ENCODE peak calls at places on chromosomes 12 and 14, in nine cellular contexts. W is GM23338, J is stomach, U is prostate gland, Z is transverse colon, X is breast epithelium, Q is SK-N-SH, P is HCT116, V is H1. N is an unnamed sample.

GRCh38 chr12:84785281-84785680 is 127.3 kb downstream of the SLC6A15 start:
- DNase-seq in W (no peak), J (no peak), U (no peak), Z (no peak), X (no peak), Q (no peak), P (no peak), V (no peak), N (no peak)

GRCh38 chr12:88371416-88372183 is 208.7 kb downstream of the KITLG start:
- DNase-seq in W (no peak), J (no peak), U (no peak), Z (peak), X (no peak), Q (no peak), P (no peak), V (no peak), N (no peak)

GRCh38 chr14:91898256-91898843 is 31.0 kb upstream of the TC2N start:
- DNase-seq in W (no peak), J (no peak), U (no peak), Z (no peak), X (no peak), Q (no peak), P (no peak), V (no peak), N (no peak)

GRCh38 chr12:6324936-6325750 is 14.7 kb downstream of the PLEKHG6 start:
- DNase-seq in W (no peak), J (peak), U (no peak), Z (no peak), X (no peak), Q (no peak), P (no peak), V (no peak), N (no peak)

GRCh38 chr12:32148372-32148771 is 41.7 kb downstream of the BICD1 start:
- DNase-seq in W (no peak), J (no peak), U (no peak), Z (no peak), X (no peak), Q (no peak), P (no peak), V (no peak), N (no peak)

GRCh38 chr12:57454566-57455373 is at the start of gene INHBE:
- DNase-seq in W (peak), J (no peak), U (no peak), Z (no peak), X (no peak), Q (no peak), P (no peak), V (peak), N (peak)

GRCh38 chr12:89833337-89834252 is 125.0 kb upstream of the ATP2B1 start:
- DNase-seq in W (no peak), J (no peak), U (no peak), Z (no peak), X (no peak), Q (peak), P (no peak), V (no peak), N (no peak)

GRCh38 chr14:72631401-72631800 is 262.5 kb downstream of the DPF3 start:
- DNase-seq in W (no peak), J (no peak), U (no peak), Z (no peak), X (no peak), Q (no peak), P (no peak), V (no peak), N (no peak)

GRCh38 chr12:1760566-1761382 is 59.6 kb upstream of the LRTM2 start:
- DNase-seq in W (no peak), J (no peak), U (no peak), Z (no peak), X (no peak), Q (no peak), P (peak), V (no peak), N (no peak)

GRCh38 chr12:101829639-101830390 is 944 bp downstream of the GNPTAB start:
- DNase-seq in W (no peak), J (peak), U (peak), Z (no peak), X (no peak), Q (no peak), P (no peak), V (no peak), N (no peak)

GRCh38 chr12:110893956-110894355 is 26.4 kb downstream of the MYL2 start:
- DNase-seq in W (no peak), J (no peak), U (no peak), Z (no peak), X (no peak), Q (no peak), P (no peak), V (no peak), N (no peak)

GRCh38 chr12:8011331-8011730 is 21.2 kb upstream of the FOXJ2 start:
- DNase-seq in W (no peak), J (no peak), U (no peak), Z (no peak), X (no peak), Q (no peak), P (no peak), V (no peak), N (no peak)

GRCh38 chr14:106842687-106843086 is 1316.3 kb downstream of the TMEM121 start:
- DNase-seq in W (no peak), J (peak), U (no peak), Z (peak), X (no peak), Q (peak), P (no peak), V (no peak), N (no peak)

GRCh38 chr12:103560604-103561101 is 26.4 kb upstream of the STAB2 start:
- DNase-seq in W (no peak), J (no peak), U (no peak), Z (no peak), X (no peak), Q (no peak), P (peak), V (no peak), N (no peak)

GRCh38 chr12:70180140-70180539 is 63.1 kb upstream of the CNOT2 start:
- DNase-seq in W (no peak), J (no peak), U (no peak), Z (no peak), X (no peak), Q (no peak), P (no peak), V (no peak), N (no peak)

GRCh38 chr12:118979763-118980406 is 1.5 kb upstream of the SRRM4 start:
- DNase-seq in W (peak), J (peak), U (peak), Z (peak), X (no peak), Q (peak), P (peak), V (peak), N (peak)

GRCh38 chr14:58167891-58168290 is 15.9 kb upstream of the ARMH4 start:
- DNase-seq in W (no peak), J (no peak), U (no peak), Z (no peak), X (no peak), Q (no peak), P (no peak), V (no peak), N (no peak)

GRCh38 chr14:58160561-58160960 is 8.5 kb upstream of the ARMH4 start:
- DNase-seq in W (no peak), J (no peak), U (no peak), Z (no peak), X (no peak), Q (no peak), P (no peak), V (no peak), N (no peak)

GRCh38 chr14:58167057-58167456 is 15.0 kb upstream of the ARMH4 start:
- DNase-seq in W (no peak), J (no peak), U (no peak), Z (no peak), X (no peak), Q (no peak), P (no peak), V (no peak), N (no peak)

GRCh38 chr14:58171090-58171489 is 19.1 kb upstream of the ARMH4 start:
- DNase-seq in W (peak), J (peak), U (peak), Z (peak), X (peak), Q (peak), P (peak), V (peak), N (peak)

GRCh38 chr14:58166005-58166983 is 14.3 kb upstream of the ARMH4 start:
- DNase-seq in W (peak), J (peak), U (peak), Z (peak), X (peak), Q (peak), P (peak), V (peak), N (peak)
- TF ChIP-seq CTCF in W (peak), J (peak), U (peak), Z (peak), X (peak), Q (peak), P (peak), V (peak), N (peak)

GRCh38 chr12:22691319-22691718 is 66.3 kb downstream of the ETNK1 start:
- DNase-seq in W (no peak), J (no peak), U (no peak), Z (no peak), X (no peak), Q (no peak), P (no peak), V (no peak), N (no peak)

GRCh38 chr12:22687677-22688076 is 62.7 kb downstream of the ETNK1 start:
- DNase-seq in W (no peak), J (no peak), U (no peak), Z (no peak), X (no peak), Q (no peak), P (no peak), V (no peak), N (no peak)

DNA sequence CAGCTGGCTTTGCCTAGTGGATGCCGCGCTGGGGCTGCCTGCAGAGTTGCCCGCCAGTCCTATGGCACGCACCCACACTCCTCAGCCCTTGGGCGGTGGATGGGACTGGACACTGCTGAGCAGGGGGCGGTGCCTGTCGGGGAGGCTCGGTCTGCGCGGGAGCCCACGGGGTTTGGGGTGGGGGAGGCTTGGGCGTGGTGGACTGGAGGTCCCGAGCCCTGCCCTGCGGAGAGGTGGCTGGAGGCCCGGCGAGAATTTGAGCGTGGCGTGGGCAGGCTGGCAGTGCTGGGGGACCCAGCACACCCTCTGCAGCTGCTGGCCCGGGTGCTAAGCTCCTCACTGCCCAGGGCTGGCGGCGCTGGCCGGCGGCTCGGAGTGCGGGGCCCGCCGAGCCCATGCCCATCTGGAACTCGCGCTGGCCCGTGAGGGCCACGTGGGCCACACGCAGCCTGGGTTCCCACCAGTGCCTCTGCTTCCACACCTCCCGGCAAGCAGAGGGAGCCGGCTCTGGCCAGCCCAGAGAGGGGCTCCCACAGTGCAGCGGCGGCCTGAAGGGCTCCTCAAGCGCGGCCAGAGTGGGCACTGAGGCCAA is 68.1 kb downstream of the ETNK1 start:
- DNase-seq in W (no peak), J (no peak), U (no peak), Z (no peak), X (no peak), Q (no peak), P (no peak), V (no peak), N (no peak)
- TF ChIP-seq POLR2AphosphoS5 in W (no peak), J (no peak), U (no peak), Z (no peak), X (no peak), Q (no peak), P (no peak), V (no peak), N (no peak)

GRCh38 chr12:117043598-117043901 is 55.7 kb downstream of the TESC start:
- DNase-seq in W (no peak), J (no peak), U (no peak), Z (no peak), X (no peak), Q (no peak), P (no peak), V (no peak), N (no peak)
- TF ChIP-seq CTCF in W (no peak), J (no peak), U (no peak), Z (no peak), X (no peak), Q (no peak), P (no peak), V (no peak), N (no peak)

DNA sequence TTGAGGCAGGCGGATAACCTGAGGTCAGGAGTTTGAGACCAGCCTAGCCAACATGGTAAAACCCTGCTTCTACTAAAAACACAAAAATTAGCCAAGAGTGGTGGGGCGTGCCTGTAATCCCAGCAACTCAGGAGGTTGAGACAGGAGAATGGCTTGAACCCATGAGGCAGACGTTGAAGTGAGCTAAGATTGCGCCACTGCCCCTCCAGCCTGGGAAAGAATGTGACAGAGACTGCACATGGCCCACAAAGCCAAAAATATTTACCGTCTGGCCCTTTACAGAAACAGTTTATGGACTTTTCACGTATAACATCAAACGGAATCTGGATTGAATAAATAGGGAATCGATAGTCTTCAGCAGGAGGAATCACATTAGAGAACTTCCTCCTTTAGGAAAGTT is 3.5 kb downstream of the RSRC2 start:
- DNase-seq in W (no peak), J (no peak), U (no peak), Z (no peak), X (no peak), Q (no peak), P (no peak), V (no peak), N (peak)
- TF ChIP-seq POLR2AphosphoS5 in W (no peak), J (no peak), U (no peak), Z (no peak), X (no peak), Q (no peak), P (no peak), V (no peak), N (peak)

GRCh38 chr14:104509673-104510072 is 69.9 kb upstream of the C14orf180 start:
- DNase-seq in W (peak), J (no peak), U (no peak), Z (no peak), X (no peak), Q (peak), P (no peak), V (peak), N (no peak)
- TF ChIP-seq CTCF in W (peak), J (no peak), U (no peak), Z (no peak), X (no peak), Q (no peak), P (no peak), V (peak), N (no peak)

GRCh38 chr14:51787352-51787751 is 73.1 kb upstream of the GNG2 start:
- DNase-seq in W (no peak), J (no peak), U (no peak), Z (no peak), X (no peak), Q (no peak), P (no peak), V (no peak), N (no peak)
- TF ChIP-seq POLR2AphosphoS5 in W (no peak), J (no peak), U (no peak), Z (no peak), X (no peak), Q (no peak), P (no peak), V (no peak), N (no peak)

DNA sequence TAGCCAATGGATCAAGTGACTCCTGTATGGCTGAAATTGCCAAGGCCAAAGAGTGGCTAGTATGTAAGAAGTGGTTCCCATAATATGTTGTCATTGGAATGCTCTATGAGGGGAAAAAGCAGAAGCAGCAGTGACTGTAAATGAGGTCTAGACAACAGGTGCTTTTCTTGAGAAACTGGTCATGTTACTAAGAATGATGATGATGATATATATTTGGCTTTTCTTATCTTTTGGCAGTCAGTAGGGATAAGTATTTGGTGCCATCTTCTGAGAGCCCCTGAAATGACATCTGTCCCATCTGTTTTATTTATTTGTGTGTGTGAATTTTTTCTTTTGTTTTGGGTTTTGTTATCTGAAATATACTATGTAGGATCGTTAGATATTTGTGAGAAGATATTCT is 141.7 kb downstream of the SYT1 start:
- DNase-seq in W (no peak), J (no peak), U (no peak), Z (no peak), X (no peak), Q (no peak), P (peak), V (no peak), N (no peak)
- TF ChIP-seq CTCF in W (peak), J (no peak), U (no peak), Z (no peak), X (no peak), Q (peak), P (peak), V (peak), N (no peak)

GRCh38 chr14:50001146-50001998 is 108.5 kb downstream of the ARF6 start:
- DNase-seq in W (peak), J (peak), U (peak), Z (peak), X (peak), Q (no peak), P (peak), V (peak), N (peak)

GRCh38 chr14:50002926-50003212 is 110.0 kb downstream of the ARF6 start:
- DNase-seq in W (no peak), J (no peak), U (no peak), Z (no peak), X (no peak), Q (no peak), P (no peak), V (no peak), N (no peak)

GRCh38 chr14:50006141-50006540 is 110.2 kb downstream of the VCPKMT start:
- DNase-seq in W (no peak), J (no peak), U (no peak), Z (no peak), X (no peak), Q (peak), P (no peak), V (no peak), N (no peak)

GRCh38 chr14:50001999-50002925 is 109.4 kb downstream of the ARF6 start:
- DNase-seq in W (peak), J (peak), U (no peak), Z (peak), X (no peak), Q (no peak), P (no peak), V (no peak), N (no peak)

DNA sequence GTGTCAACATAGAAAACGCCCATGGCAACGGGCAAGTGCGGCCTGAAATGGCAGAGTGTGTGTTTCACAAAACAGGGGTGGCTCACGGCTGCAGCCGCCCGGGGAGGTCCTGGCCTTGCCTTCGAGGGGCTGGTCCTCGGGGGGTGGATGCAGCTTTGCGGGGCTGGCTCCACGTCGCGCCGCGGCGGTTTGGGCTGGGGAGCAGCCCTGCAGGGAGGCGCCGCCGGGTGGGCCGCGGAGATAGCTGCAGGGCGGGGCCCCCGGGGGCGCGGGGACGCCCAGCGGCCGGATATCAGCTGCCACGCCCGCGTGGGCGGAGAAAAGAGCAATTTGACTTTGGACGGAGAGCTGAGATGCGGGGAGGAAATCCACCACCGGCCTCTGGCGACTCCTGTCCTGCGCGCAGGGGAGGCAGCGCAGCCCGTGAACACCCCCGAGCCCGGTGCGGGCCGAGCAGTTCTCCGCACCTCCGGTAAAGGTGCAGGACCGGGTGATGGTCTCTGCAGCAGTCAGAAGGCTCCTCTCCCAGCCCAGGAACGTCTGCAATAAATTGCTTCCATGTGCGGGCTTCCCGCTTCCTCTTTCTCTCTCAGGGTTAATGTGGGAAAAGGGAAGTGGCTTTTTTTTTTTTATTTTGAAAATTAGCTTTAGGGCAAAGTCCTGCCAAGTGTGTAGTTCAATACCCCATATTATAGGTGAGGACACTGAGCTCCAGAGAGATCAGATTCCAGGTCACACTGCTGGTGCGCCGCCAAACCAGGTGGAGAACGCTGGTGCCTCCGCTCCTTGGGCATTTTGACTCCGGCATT is 110.5 kb downstream of the ARF6 start:
- DNase-seq in W (peak), J (peak), U (peak), Z (peak), X (peak), Q (peak), P (peak), V (peak), N (peak)
- TF ChIP-seq POLR2AphosphoS5 in W (no peak), J (peak), U (peak), Z (peak), X (no peak), Q (peak), P (peak), V (no peak), N (peak)

GRCh38 chr12:46475972-46476645 is 103.5 kb upstream of the SLC38A2 start:
- DNase-seq in W (no peak), J (no peak), U (no peak), Z (no peak), X (no peak), Q (no peak), P (no peak), V (no peak), N (no peak)

GRCh38 chr12:46472144-46472705 is 99.7 kb upstream of the SLC38A2 start:
- DNase-seq in W (no peak), J (no peak), U (no peak), Z (no peak), X (no peak), Q (no peak), P (no peak), V (no peak), N (no peak)

GRCh38 chr12:46472893-46473633 is 100.5 kb upstream of the SLC38A2 start:
- DNase-seq in W (no peak), J (no peak), U (no peak), Z (no peak), X (no peak), Q (peak), P (no peak), V (no peak), N (no peak)

GRCh38 chr12:46471404-46471803 is 98.8 kb upstream of the SLC38A2 start:
- DNase-seq in W (no peak), J (no peak), U (no peak), Z (no peak), X (no peak), Q (no peak), P (no peak), V (no peak), N (no peak)

GRCh38 chr12:46473634-46474201 is 101.1 kb upstream of the SLC38A2 start:
- DNase-seq in W (no peak), J (peak), U (peak), Z (peak), X (no peak), Q (peak), P (peak), V (no peak), N (peak)
- TF ChIP-seq CTCF in W (no peak), J (no peak), U (no peak), Z (peak), X (no peak), Q (no peak), P (no peak), V (no peak), N (no peak)